ENCODE peak calls at places on chromosomes 6 and 20, in four cellular contexts. One of them, this sample, is unnamed. For H3K36me3 and H3K27me3, the result is how much of the 10 kb centered on the place peaks cover.

GRCh38 chr20:62524486-62524885 is 48.7 kb upstream of the GATA5 start:
- DNase-seq in cardiac muscle cell: peak
- DNase-seq in tibial nerve: no peak
- DNase-seq in keratinocyte: no peak
- DNase-seq in this sample: no peak

GRCh38 chr6:148367418-148368024 is 24.9 kb downstream of the SASH1 start:
- DNase-seq in cardiac muscle cell: peak
- DNase-seq in tibial nerve: peak
- DNase-seq in keratinocyte: no peak
- DNase-seq in this sample: no peak

GRCh38 chr6:31541059-31541657 is 645 bp downstream of the DDX39B start:
- DNase-seq in cardiac muscle cell: peak
- DNase-seq in tibial nerve: no peak
- DNase-seq in keratinocyte: no peak
- DNase-seq in this sample: peak

GRCh38 chr20:48921883-48922867 is 664 bp downstream of the ARFGEF2 start:
- DNase-seq in cardiac muscle cell: no peak
- DNase-seq in tibial nerve: no peak
- DNase-seq in keratinocyte: no peak
- DNase-seq in this sample: no peak

GRCh38 chr20:12554416-12554815 is 454.4 kb upstream of the SPTLC3 start:
- DNase-seq in cardiac muscle cell: no peak
- DNase-seq in tibial nerve: no peak
- DNase-seq in keratinocyte: peak
- DNase-seq in this sample: no peak

GRCh38 chr6:70184723-70185122 is 118.2 kb downstream of the COL9A1 start:
- DNase-seq in cardiac muscle cell: no peak
- DNase-seq in tibial nerve: no peak
- DNase-seq in keratinocyte: no peak
- DNase-seq in this sample: no peak

GRCh38 chr20:61806995-61807394 is 258.7 kb downstream of the TAF4 start:
- DNase-seq in cardiac muscle cell: no peak
- DNase-seq in tibial nerve: no peak
- DNase-seq in keratinocyte: no peak
- DNase-seq in this sample: no peak

GRCh38 chr6:15330174-15330934 is 84.5 kb downstream of the JARID2 start:
- DNase-seq in cardiac muscle cell: no peak
- DNase-seq in tibial nerve: no peak
- DNase-seq in keratinocyte: no peak
- DNase-seq in this sample: no peak

GRCh38 chr6:167045828-167046580 is 46.8 kb downstream of the CEP43 start:
- DNase-seq in cardiac muscle cell: no peak
- DNase-seq in tibial nerve: no peak
- DNase-seq in keratinocyte: no peak
- DNase-seq in this sample: no peak

GRCh38 chr20:59777814-59778575 is 155.4 kb downstream of the SYCP2 start:
- DNase-seq in cardiac muscle cell: no peak
- DNase-seq in tibial nerve: no peak
- DNase-seq in keratinocyte: no peak
- DNase-seq in this sample: no peak

GRCh38 chr20:31430568-31431095 is 9.8 kb upstream of the DEFB123 start:
- DNase-seq in cardiac muscle cell: no peak
- DNase-seq in tibial nerve: no peak
- DNase-seq in keratinocyte: no peak
- DNase-seq in this sample: no peak

GRCh38 chr6:82045965-82046756 is 201.4 kb downstream of the IBTK start:
- DNase-seq in cardiac muscle cell: peak
- DNase-seq in tibial nerve: no peak
- DNase-seq in keratinocyte: no peak
- DNase-seq in this sample: no peak

GRCh38 chr6:36245572-36246031 is 24.3 kb upstream of the PNPLA1 start:
- DNase-seq in cardiac muscle cell: no peak
- DNase-seq in tibial nerve: no peak
- DNase-seq in keratinocyte: no peak
- DNase-seq in this sample: no peak

GRCh38 chr6:107418118-107418517 is 41.2 kb downstream of the PDSS2 start:
- DNase-seq in cardiac muscle cell: peak
- DNase-seq in tibial nerve: no peak
- DNase-seq in keratinocyte: no peak
- DNase-seq in this sample: no peak

GRCh38 chr6:156485145-156485544 is 292.0 kb upstream of the ARID1B start:
- DNase-seq in cardiac muscle cell: no peak
- DNase-seq in tibial nerve: no peak
- DNase-seq in keratinocyte: no peak
- DNase-seq in this sample: no peak

GRCh38 chr20:45322952-45323383 is 14.9 kb upstream of the MATN4 start:
- DNase-seq in cardiac muscle cell: peak
- DNase-seq in tibial nerve: no peak
- DNase-seq in keratinocyte: no peak
- DNase-seq in this sample: no peak

GRCh38 chr20:10673176-10673830 is 496 bp downstream of the JAG1 start:
- DNase-seq in cardiac muscle cell: peak
- DNase-seq in tibial nerve: no peak
- DNase-seq in keratinocyte: no peak
- DNase-seq in this sample: peak

GRCh38 chr20:8116067-8116811 is 15.8 kb upstream of the PLCB1 start:
- DNase-seq in cardiac muscle cell: peak
- DNase-seq in tibial nerve: no peak
- DNase-seq in keratinocyte: no peak
- DNase-seq in this sample: no peak

GRCh38 chr6:30490031-30490876 is 945 bp downstream of the HLA-E start:
- DNase-seq in cardiac muscle cell: peak
- DNase-seq in tibial nerve: peak
- DNase-seq in keratinocyte: no peak
- DNase-seq in this sample: peak

GRCh38 chr6:139430897-139431601 is 56.6 kb upstream of the CITED2 start:
- DNase-seq in cardiac muscle cell: no peak
- DNase-seq in tibial nerve: no peak
- DNase-seq in keratinocyte: no peak
- DNase-seq in this sample: no peak

GRCh38 chr6:100173211-100173610 is 179.2 kb upstream of the MCHR2 start:
- DNase-seq in cardiac muscle cell: no peak
- DNase-seq in tibial nerve: no peak
- DNase-seq in keratinocyte: no peak
- DNase-seq in this sample: no peak

GRCh38 chr6:166556336-166556735 is 30.1 kb downstream of the RAMACL start:
- DNase-seq in cardiac muscle cell: no peak
- DNase-seq in tibial nerve: no peak
- DNase-seq in keratinocyte: no peak
- DNase-seq in this sample: no peak

GRCh38 chr20:53800883-53801604 is 207.4 kb upstream of the ZNF217 start:
- DNase-seq in cardiac muscle cell: peak
- DNase-seq in tibial nerve: no peak
- DNase-seq in keratinocyte: no peak
- DNase-seq in this sample: no peak

GRCh38 chr6:148441454-148441911 is 98.8 kb downstream of the SASH1 start:
- DNase-seq in cardiac muscle cell: peak
- DNase-seq in tibial nerve: no peak
- DNase-seq in keratinocyte: peak
- DNase-seq in this sample: no peak

DNA sequence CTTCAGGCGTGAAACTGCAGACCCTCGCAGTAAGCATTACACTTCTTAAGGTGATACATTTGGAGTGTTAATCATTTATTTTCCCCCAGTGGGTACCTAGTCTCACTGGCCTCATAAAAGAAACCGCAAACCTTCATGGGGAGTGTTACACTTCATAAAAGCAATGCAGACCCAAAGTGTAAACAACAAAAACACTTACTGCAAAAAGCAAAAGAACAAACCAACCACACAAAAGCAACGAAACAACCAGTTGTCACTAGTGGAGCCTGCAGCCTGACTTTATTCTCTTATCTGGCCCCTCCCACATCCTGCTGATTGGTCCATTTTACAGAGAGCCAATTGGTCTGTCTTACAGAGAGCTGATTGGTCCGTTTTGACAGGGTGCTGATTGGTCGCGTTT is 23.8 kb downstream of the LY86 start:
- DNase-seq in cardiac muscle cell: no peak
- DNase-seq in tibial nerve: no peak
- DNase-seq in keratinocyte: no peak
- DNase-seq in this sample: no peak
- H3K36me3 ChIP-seq in cardiac muscle cell: under half
- H3K36me3 ChIP-seq in tibial nerve: under half
- H3K36me3 ChIP-seq in keratinocyte: under half
- H3K36me3 ChIP-seq in this sample: under half

GRCh38 chr20:46330831-46331371 is 22.6 kb upstream of the CDH22 start:
- DNase-seq in cardiac muscle cell: no peak
- DNase-seq in tibial nerve: no peak
- DNase-seq in keratinocyte: no peak
- DNase-seq in this sample: no peak
- H3K27me3 ChIP-seq in cardiac muscle cell: under half
- H3K27me3 ChIP-seq in tibial nerve: half or more
- H3K27me3 ChIP-seq in keratinocyte: under half
- H3K27me3 ChIP-seq in this sample: under half

GRCh38 chr6:44226368-44227137 is 3.2 kb downstream of the SLC29A1 start:
- DNase-seq in cardiac muscle cell: no peak
- DNase-seq in tibial nerve: no peak
- DNase-seq in keratinocyte: no peak
- DNase-seq in this sample: no peak
- H3K4me3 ChIP-seq in cardiac muscle cell: no peak
- H3K4me3 ChIP-seq in tibial nerve: no peak
- H3K4me3 ChIP-seq in keratinocyte: no peak
- H3K4me3 ChIP-seq in this sample: no peak

GRCh38 chr6:56145616-56146015 is 101.8 kb downstream of the COL21A1 start:
- DNase-seq in cardiac muscle cell: no peak
- DNase-seq in tibial nerve: no peak
- DNase-seq in keratinocyte: no peak
- DNase-seq in this sample: no peak
- H3K36me3 ChIP-seq in cardiac muscle cell: under half
- H3K36me3 ChIP-seq in tibial nerve: under half
- H3K36me3 ChIP-seq in keratinocyte: under half
- H3K36me3 ChIP-seq in this sample: under half

DNA sequence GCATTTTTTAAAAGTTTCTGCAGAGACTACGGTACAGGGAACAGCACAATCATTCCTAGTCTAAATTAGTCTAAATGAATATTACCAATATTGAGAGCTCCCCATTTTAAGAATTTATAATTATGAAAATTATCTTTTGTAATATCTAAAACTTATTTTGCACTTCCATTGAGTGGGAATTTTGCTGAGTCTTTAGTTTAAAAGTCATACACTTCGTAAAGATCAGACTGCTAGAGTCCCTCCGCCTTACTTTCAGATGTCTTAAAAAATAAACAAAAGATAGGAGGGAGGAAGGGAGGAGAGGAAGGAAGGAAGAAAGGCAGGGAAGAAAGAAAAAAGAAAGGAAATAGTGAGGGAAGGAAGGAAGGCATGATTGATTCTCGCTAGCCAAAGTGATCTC is 278.2 kb upstream of the PRDM1 start:
- DNase-seq in cardiac muscle cell: no peak
- DNase-seq in tibial nerve: no peak
- DNase-seq in keratinocyte: no peak
- DNase-seq in this sample: no peak
- H3K27me3 ChIP-seq in cardiac muscle cell: under half
- H3K27me3 ChIP-seq in tibial nerve: under half
- H3K27me3 ChIP-seq in keratinocyte: under half
- H3K27me3 ChIP-seq in this sample: under half

GRCh38 chr6:144660545-144660944 is 375.4 kb downstream of the UTRN start:
- DNase-seq in cardiac muscle cell: no peak
- DNase-seq in tibial nerve: no peak
- DNase-seq in keratinocyte: no peak
- DNase-seq in this sample: no peak
- H3K4me3 ChIP-seq in cardiac muscle cell: no peak
- H3K4me3 ChIP-seq in tibial nerve: no peak
- H3K4me3 ChIP-seq in keratinocyte: no peak
- H3K4me3 ChIP-seq in this sample: no peak

This sample was measured in naive thymus-derived CD4-positive, alpha-beta T cell.